ENCODE peak calls at places on chromosomes 13 and 19, in seven cellular contexts. N, A, L, T, I, M and H are unnamed samples.

GRCh38 chr13:25380741-25381324 is 9.1 kb downstream of the ATP8A2 start:
- DNase-seq in N (no peak), A (no peak), L (no peak), T (no peak), I (no peak), M (no peak), H (no peak)

GRCh38 chr13:64505511-64505910 is 2724.6 kb downstream of the PCDH9 start:
- DNase-seq in N (no peak), A (no peak), L (no peak), T (no peak), I (no peak), M (no peak), H (no peak)

GRCh38 chr19:11457115-11457514 is 21.7 kb downstream of the PRKCSH start:
- DNase-seq in N (no peak), A (no peak), L (no peak), T (no peak), I (no peak), M (no peak), H (peak; percentile 12)

GRCh38 chr19:38196948-38197656 is 26.9 kb downstream of the DPF1 start:
- DNase-seq in N (no peak), A (no peak), L (no peak), T (no peak), I (no peak), M (no peak), H (no peak)

GRCh38 chr13:112702983-112703379 is 13.1 kb downstream of the ATP11A start:
- DNase-seq in N (no peak), A (no peak), L (no peak), T (no peak), I (no peak), M (peak; percentile 25), H (no peak)

GRCh38 chr13:95098916-95099315 is 202.3 kb downstream of the ABCC4 start:
- DNase-seq in N (no peak), A (no peak), L (no peak), T (no peak), I (no peak), M (no peak), H (no peak)

GRCh38 chr19:16435238-16435911 is 36.4 kb downstream of the EPS15L1 start:
- DNase-seq in N (peak; percentile 95), A (peak; percentile 77), L (no peak), T (no peak), I (peak; percentile 34), M (peak; percentile 94), H (no peak)

GRCh38 chr13:99972190-99972731 is 694 bp upstream of the ZIC5 start:
- DNase-seq in N (no peak), A (no peak), L (no peak), T (no peak), I (no peak), M (no peak), H (no peak)

GRCh38 chr19:38693380-38694223 is 46.2 kb downstream of the ACTN4 start:
- DNase-seq in N (peak; percentile 89), A (peak; percentile 70), L (no peak), T (no peak), I (no peak), M (no peak), H (peak; percentile 71)

GRCh38 chr19:41623360-41623759 is 3.5 kb downstream of the CEACAM4 start:
- DNase-seq in N (no peak), A (no peak), L (no peak), T (no peak), I (no peak), M (no peak), H (no peak)

GRCh38 chr19:41624515-41624914 is 2.4 kb downstream of the CEACAM4 start:
- DNase-seq in N (no peak), A (no peak), L (no peak), T (no peak), I (no peak), M (no peak), H (no peak)

GRCh38 chr19:41627966-41628675 is 1.2 kb upstream of the CEACAM4 start:
- DNase-seq in N (no peak), A (no peak), L (no peak), T (no peak), I (no peak), M (no peak), H (no peak)

GRCh38 chr19:41626278-41626677 is 596 bp downstream of the CEACAM4 start:
- DNase-seq in N (no peak), A (no peak), L (no peak), T (no peak), I (no peak), M (no peak), H (no peak)

GRCh38 chr19:41626877-41627276 is at the start of gene CEACAM4:
- DNase-seq in N (no peak), A (peak; percentile 56), L (peak; percentile 55), T (no peak), I (no peak), M (no peak), H (no peak)
- TF ChIP-seq POLR2A in N (no peak), A (no peak), L (peak; percentile 87), T (no peak), I (peak; percentile 34), M (no peak), H (no peak)

DNA sequence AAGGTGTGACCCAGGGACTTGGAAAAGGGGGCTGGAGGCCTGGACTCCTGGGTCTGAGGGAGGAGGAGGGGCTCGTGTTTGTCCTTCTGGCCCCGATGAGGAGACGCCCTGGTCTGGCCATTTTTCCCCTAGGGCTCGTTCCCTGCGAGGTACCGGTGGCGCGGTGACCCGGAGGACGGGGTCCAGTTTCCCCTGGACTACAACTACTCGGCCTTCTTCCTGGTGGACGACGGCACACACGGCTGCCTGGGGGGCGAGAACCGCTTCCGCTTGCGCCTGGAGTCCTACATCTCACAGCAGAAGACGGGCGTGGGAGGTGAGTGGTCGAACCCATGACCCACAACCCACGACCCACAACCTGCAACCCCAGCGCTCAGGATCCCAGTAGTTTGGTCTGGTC is 10.8 kb downstream of the TRPM4 start:
- DNase-seq in N (no peak), A (no peak), L (no peak), T (no peak), I (no peak), M (no peak), H (no peak)
- TF ChIP-seq POLR2A in N (no peak), A (no peak), L (no peak), T (no peak), I (no peak), M (no peak), H (no peak)

GRCh38 chr13:102758842-102759241 is 14.7 kb downstream of the TEX30 start:
- DNase-seq in N (no peak), A (no peak), L (no peak), T (no peak), I (no peak), M (no peak), H (no peak)

GRCh38 chr13:102757006-102757405 is 16.6 kb downstream of the TEX30 start:
- DNase-seq in N (no peak), A (no peak), L (no peak), T (no peak), I (no peak), M (no peak), H (no peak)
- TF ChIP-seq POLR2A in N (no peak), A (no peak), L (no peak), T (no peak), I (no peak), M (no peak), H (no peak)

GRCh38 chr19:35730326-35730725 is 11.9 kb downstream of the IGFLR1 start:
- DNase-seq in N (no peak), A (no peak), L (no peak), T (no peak), I (no peak), M (no peak), H (peak; percentile 6)

GRCh38 chr19:35729763-35730162 is 12.0 kb downstream of the KMT2B start:
- DNase-seq in N (no peak), A (no peak), L (no peak), T (no peak), I (no peak), M (peak; percentile 62), H (peak; percentile 20)

GRCh38 chr19:35727956-35728706 is 10.3 kb downstream of the KMT2B start:
- DNase-seq in N (no peak), A (no peak), L (no peak), T (no peak), I (no peak), M (no peak), H (peak; percentile 9)

GRCh38 chr19:35727053-35727955 is 9.5 kb downstream of the KMT2B start:
- DNase-seq in N (no peak), A (no peak), L (no peak), T (no peak), I (no peak), M (peak; percentile 57), H (no peak)

DNA sequence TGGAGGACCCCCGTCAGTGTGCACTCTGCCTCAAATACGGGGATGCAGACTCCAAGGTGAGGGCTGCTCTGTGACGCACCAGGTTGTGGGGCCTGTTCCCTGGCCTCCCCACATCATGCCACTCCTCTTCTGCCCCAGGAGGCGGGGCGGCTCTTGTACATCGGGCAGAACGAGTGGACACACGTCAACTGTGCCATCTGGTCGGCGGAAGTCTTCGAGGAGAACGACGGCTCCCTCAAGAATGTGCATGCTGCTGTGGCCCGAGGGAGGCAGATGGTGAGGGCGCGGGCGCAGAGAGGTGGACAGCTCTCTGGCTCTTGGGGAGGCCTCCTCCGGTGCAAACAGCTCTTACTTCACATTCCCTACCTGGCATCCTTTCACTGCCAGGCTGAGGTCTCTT is 11.2 kb downstream of the KMT2B start:
- DNase-seq in N (no peak), A (no peak), L (no peak), T (no peak), I (no peak), M (no peak), H (no peak)
- TF ChIP-seq POLR2A in N (no peak), A (no peak), L (no peak), T (no peak), I (no peak), M (no peak), H (no peak)